ENCODE peak calls at places on chromosome 18, in six cellular contexts. S, Q, L, X, M and D are unnamed samples.

GRCh38 chr18:62878305-62878704 is 163.0 kb downstream of the PHLPP1 start:
- DNase-seq in M (no peak), S (no peak), Q (no peak), X (no peak), L (no peak), D (no peak)

GRCh38 chr18:57918601-57919000 is 115.5 kb upstream of the ATP8B1 start:
- DNase-seq in L (no peak), X (no peak), S (no peak), Q (no peak), M (no peak), D (no peak)

GRCh38 chr18:35934891-35935290 is 37.6 kb upstream of the RMP24 start:
- DNase-seq in S (no peak), X (no peak), L (no peak), M (no peak), Q (no peak), D (no peak)

GRCh38 chr18:23311346-23312103 is 141.6 kb upstream of the RIOK3 start:
- DNase-seq in X (peak; percentile 93), L (peak; percentile 72), S (peak; percentile 37), Q (peak; percentile 92), M (peak; percentile 54), D (no peak)

GRCh38 chr18:61926532-61926931 is 33.7 kb upstream of the RNF152 start:
- DNase-seq in L (no peak), X (no peak), M (no peak), Q (no peak), S (no peak), D (no peak)

GRCh38 chr18:10312316-10313015 is 142.0 kb upstream of the APCDD1 start:
- DNase-seq in M (no peak), Q (no peak), S (no peak), L (no peak), X (no peak), D (no peak)

GRCh38 chr18:57301573-57302230 is 50.7 kb upstream of the ST8SIA3 start:
- DNase-seq in Q (no peak), M (no peak), S (no peak), X (no peak), L (no peak), D (no peak)

GRCh38 chr18:28728891-28729290 is 552.0 kb upstream of the CDH2 start:
- DNase-seq in M (no peak), Q (no peak), L (peak; percentile 9), S (no peak), X (no peak), D (no peak)

GRCh38 chr18:60146220-60146960 is 226.2 kb downstream of the MC4R start:
- DNase-seq in S (no peak), M (no peak), Q (no peak), X (no peak), L (no peak), D (no peak)

GRCh38 chr18:31225668-31226067 is 63.0 kb upstream of the DSC1 start:
- DNase-seq in S (peak; percentile 42), X (no peak), M (peak; percentile 55), Q (peak; percentile 49), L (peak; percentile 48), D (no peak)

GRCh38 chr18:71038196-71038595 is 749.4 kb downstream of the SOCS6 start:
- DNase-seq in X (no peak), L (no peak), S (no peak), Q (no peak), M (no peak), D (no peak)

GRCh38 chr18:79400591-79401381 is 5.1 kb downstream of the NFATC1 start:
- DNase-seq in S (peak; percentile 16), M (no peak), L (no peak), X (no peak), Q (peak; percentile 77), D (peak; percentile 61)

GRCh38 chr18:32368170-32368569 is 102.5 kb downstream of the GAREM1 start:
- DNase-seq in S (no peak), L (peak; percentile 65), X (peak; percentile 29), Q (no peak), M (no peak), D (no peak)

GRCh38 chr18:78664851-78665250 is 314.8 kb upstream of the SALL3 start:
- DNase-seq in Q (no peak), S (no peak), X (no peak), L (no peak), M (no peak), D (no peak)

GRCh38 chr18:21602302-21602592 is 1.7 kb upstream of the ESCO1 start:
- DNase-seq in M (no peak), Q (no peak), L (no peak), S (no peak), X (no peak), D (no peak)

GRCh38 chr18:67525328-67526110 is 9.0 kb upstream of the DSEL start:
- DNase-seq in Q (peak; percentile 54), M (peak; percentile 62), X (peak; percentile 99), S (peak; percentile 42), L (peak; percentile 89), D (no peak)

DNA sequence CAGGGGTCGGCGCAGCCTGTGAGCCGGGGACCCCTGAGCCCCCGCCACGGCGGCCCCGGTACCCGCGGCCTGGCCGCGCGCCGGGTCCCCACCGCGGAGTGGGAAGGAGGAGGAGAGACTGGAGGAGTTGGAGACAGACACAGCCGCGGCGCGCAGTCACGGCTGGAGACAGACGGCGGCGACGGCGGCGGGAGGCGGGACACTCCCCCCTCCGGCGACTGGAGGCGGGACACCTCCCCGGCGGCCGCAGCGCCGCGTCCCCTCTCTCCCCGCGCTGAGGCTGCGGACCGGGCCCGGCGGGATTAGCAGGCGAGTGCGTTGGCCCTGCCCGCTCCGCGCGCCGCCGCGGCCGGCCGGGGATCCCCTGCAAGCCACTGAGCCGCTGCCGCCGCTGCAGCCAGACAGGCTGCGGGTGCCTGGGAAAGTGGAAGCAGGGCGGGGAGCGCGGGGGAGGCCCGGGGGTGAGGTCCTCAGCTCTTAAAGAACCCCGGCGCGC is 1.0 kb upstream of the LDLRAD4 start:
- DNase-seq in S (peak; percentile 78), Q (peak; percentile 83), L (peak; percentile 11), M (peak; percentile 78), X (no peak), D (peak; percentile 76)
- H3K27me3 ChIP-seq in S (no peaks in the 10 kb centered on the region), Q (no peaks in the 10 kb centered on the region), L (peaks cover 25% of the 10 kb centered on the region), M (no peaks in the 10 kb centered on the region), X (peaks cover 44% of the 10 kb centered on the region), D (peaks cover 4% of the 10 kb centered on the region)

DNA sequence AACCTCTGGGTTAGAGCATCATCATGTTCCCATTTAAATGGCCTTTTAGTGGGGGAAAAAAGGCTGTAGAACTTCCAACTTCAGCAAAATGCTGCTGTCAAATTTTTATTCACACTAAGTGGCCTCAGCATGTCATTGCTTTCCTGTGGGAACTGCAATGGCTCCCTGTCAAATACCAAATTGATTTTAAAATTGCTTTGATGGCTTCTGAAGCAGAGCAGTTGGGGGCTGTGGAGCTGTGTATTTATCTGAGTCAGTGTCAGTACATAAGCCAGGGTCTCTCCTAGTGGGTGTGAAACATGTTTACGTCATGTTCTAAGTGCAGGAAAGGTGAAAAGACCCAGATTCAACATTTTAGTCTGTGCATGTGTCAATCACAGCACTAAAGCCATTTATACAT is 171.3 kb downstream of the CDH19 start:
- DNase-seq in Q (no peak), L (no peak), S (no peak), M (no peak), X (no peak), D (no peak)
- H3K4me1 ChIP-seq in Q (no peaks in the 10 kb centered on the region), L (no peaks in the 10 kb centered on the region), S (no peaks in the 10 kb centered on the region), M (no peaks in the 10 kb centered on the region), X (no peaks in the 10 kb centered on the region), D (no peaks in the 10 kb centered on the region)

DNA sequence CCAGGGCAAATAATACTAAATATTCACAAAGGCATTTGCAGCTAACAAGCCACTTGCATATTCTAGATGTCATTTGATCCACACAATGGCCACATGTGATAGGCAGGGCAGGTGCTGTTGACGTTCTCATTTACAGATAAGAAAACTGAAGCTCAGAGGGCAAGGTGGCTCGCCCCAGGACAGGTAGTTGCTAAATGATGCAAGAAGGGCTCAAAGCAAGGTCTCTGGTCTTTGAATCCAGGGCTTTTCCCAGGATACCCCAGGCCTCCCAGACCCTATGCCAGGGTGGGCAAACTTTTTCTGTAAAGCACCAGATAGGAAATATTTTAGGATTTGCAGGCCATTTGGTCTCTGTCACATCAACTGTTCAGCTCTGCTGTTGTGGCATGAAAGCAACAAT is 35.1 kb downstream of the LOXHD1 start:
- DNase-seq in X (no peak), L (no peak), S (no peak), Q (no peak), M (no peak), D (no peak)
- H3K27ac ChIP-seq in X (no peak overlapping the region), L (no peak overlapping the region), S (no peak overlapping the region), Q (no peak overlapping the region), M (no peak overlapping the region), D (no peak overlapping the region)

GRCh38 chr18:48412339-48412929 is 3.3 kb upstream of the ZBTB7C start:
- DNase-seq in Q (no peak), M (no peak), S (no peak), X (peak; percentile 30), L (no peak), D (no peak)
- H3K27me3 ChIP-seq in Q (no peaks in the 10 kb centered on the region), M (peaks cover 16% of the 10 kb centered on the region), S (peaks cover 53% of the 10 kb centered on the region), X (peaks cover 37% of the 10 kb centered on the region), L (no peaks in the 10 kb centered on the region), D (peaks cover 24% of the 10 kb centered on the region)

GRCh38 chr18:77131100-77131651 is 1.4 kb downstream of the MBP start:
- DNase-seq in M (peak; percentile 65), L (peak; percentile 35), Q (peak; percentile 89), S (peak; percentile 59), X (peak; percentile 32), D (peak; percentile 89)
- H3K4me1 ChIP-seq in M (peaks cover 44% of the 10 kb centered on the region), L (peaks cover 49% of the 10 kb centered on the region), Q (peaks cover 2% of the 10 kb centered on the region), S (peaks cover 77% of the 10 kb centered on the region), X (peaks cover 6% of the 10 kb centered on the region), D (peaks cover 37% of the 10 kb centered on the region)

GRCh38 chr18:69680128-69680527 is 267.5 kb downstream of the CD226 start:
- DNase-seq in L (no peak), Q (no peak), M (no peak), X (no peak), S (no peak), D (no peak)
- H3K27ac ChIP-seq in L (no peak overlapping the region), Q (no peak overlapping the region), M (no peak overlapping the region), X (no peak overlapping the region), S (no peak overlapping the region), D (no peak overlapping the region)

DNA sequence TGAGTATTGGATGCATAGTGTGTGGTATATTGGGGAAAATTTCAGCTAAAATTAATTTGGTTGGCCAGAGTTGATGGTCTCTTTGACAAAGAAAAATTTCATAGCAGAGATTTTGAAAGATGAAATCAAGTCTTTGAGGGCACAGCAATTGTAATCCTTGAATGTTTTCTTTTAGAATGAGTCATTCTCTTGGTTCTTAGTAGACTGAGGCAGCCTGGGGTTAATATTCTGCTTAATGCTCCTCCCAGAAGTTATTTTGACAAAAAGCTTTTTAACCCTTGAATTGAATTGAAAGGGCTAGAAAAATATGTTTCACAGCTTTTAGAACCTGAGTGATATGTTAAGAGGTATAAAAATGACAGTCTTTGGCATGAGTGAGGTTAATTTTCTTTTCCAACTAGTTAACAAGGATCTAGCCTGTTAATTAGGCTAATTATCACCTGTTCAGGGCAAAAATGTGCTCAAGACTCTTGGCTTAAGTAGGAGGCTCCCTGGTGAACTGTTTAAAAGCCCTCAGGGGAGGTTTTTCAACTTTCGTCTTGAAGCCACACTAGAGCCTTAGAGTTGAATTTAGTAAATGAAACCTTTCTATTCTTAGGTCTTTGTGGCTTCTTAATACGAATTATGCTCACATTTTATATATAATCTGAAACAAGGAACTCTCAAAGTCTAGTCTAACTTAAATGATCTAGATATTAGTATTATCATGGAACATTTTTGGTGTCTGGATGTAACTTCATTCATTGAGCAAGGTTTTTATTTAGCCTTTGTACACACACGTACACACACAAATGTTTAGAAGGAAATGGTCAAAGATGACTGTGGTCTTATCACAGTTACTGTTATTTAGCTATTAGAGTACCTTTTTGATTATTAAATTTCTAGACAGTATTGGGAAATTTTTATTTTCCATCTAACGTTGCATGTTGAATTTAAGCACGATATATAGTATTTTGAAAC is 272.5 kb downstream of the ZNF407 start:
- DNase-seq in S (no peak), X (no peak), M (no peak), Q (no peak), L (no peak), D (no peak)
- H3K27me3 ChIP-seq in S (no peaks in the 10 kb centered on the region), X (no peaks in the 10 kb centered on the region), M (no peaks in the 10 kb centered on the region), Q (no peaks in the 10 kb centered on the region), L (no peaks in the 10 kb centered on the region), D (no peaks in the 10 kb centered on the region)